ENCODE peak calls at places on chromosomes 6 and 20, in five cellular contexts. I, Y, E, V and D are unnamed samples.

GRCh38 chr20:54525906-54526596 is 50.7 kb downstream of the DOK5 start:
- DNase-seq in Y (peak; percentile 39), V (no peak), E (no peak), I (peak; percentile 9), D (peak; percentile 16)

GRCh38 chr6:20916081-20916480 is 381.8 kb downstream of the CDKAL1 start:
- DNase-seq in Y (peak; percentile 31), E (no peak), I (no peak), V (peak; percentile 78), D (peak; percentile 31)

GRCh38 chr6:80742481-80742880 is 636.0 kb downstream of the BCKDHB start:
- DNase-seq in V (peak; percentile 52), E (peak; percentile 35), Y (peak; percentile 33), I (peak; percentile 38), D (peak; percentile 39)

GRCh38 chr6:166588691-166589333 is 2.3 kb upstream of the RAMACL start:
- DNase-seq in V (peak; percentile 67), Y (no peak), I (no peak), E (no peak), D (peak; percentile 84)

GRCh38 chr6:34273242-34273805 is 24.5 kb upstream of the SMIM29 start:
- DNase-seq in I (no peak), Y (peak; percentile 95), E (no peak), V (no peak), D (peak; percentile 6)

GRCh38 chr6:170111141-170111664 is 179.7 kb downstream of the DLL1 start:
- DNase-seq in E (no peak), Y (no peak), I (no peak), V (no peak), D (no peak)

GRCh38 chr20:9068232-9068781 is 580 bp upstream of the PLCB4 start:
- DNase-seq in E (no peak), V (peak; percentile 65), I (peak; percentile 89), Y (peak; percentile 56), D (peak; percentile 17)

GRCh38 chr20:51529027-51529749 is 13.3 kb downstream of the NFATC2 start:
- DNase-seq in I (no peak), Y (peak; percentile 30), V (peak; percentile 13), E (no peak), D (peak; percentile 48)

GRCh38 chr6:31304683-31305082 is 32.8 kb upstream of the HLA-C start:
- DNase-seq in V (peak; percentile 2), Y (no peak), I (no peak), E (no peak), D (no peak)

GRCh38 chr6:90025418-90026089 is 131.3 kb downstream of the GJA10 start:
- DNase-seq in Y (no peak), I (no peak), E (peak; percentile 3), V (peak; percentile 93), D (peak; percentile 92)

GRCh38 chr20:14712302-14712739 is 374.9 kb upstream of the FLRT3 start:
- DNase-seq in V (peak; percentile 41), E (no peak), I (peak; percentile 41), Y (no peak), D (peak; percentile 81)

GRCh38 chr6:123802697-123803455 is 789 bp upstream of the NKAIN2 start:
- DNase-seq in Y (peak; percentile 80), E (peak; percentile 22), I (peak; percentile 91), V (peak; percentile 79), D (peak; percentile 55)

GRCh38 chr6:125812394-125813231 is 21.9 kb downstream of the NCOA7 start:
- DNase-seq in V (peak; percentile 92), E (no peak), I (no peak), Y (peak; percentile 98), D (peak; percentile 99)

GRCh38 chr6:137229075-137229759 is 10.0 kb upstream of the IFNGR1 start:
- DNase-seq in V (no peak), Y (no peak), I (no peak), E (no peak), D (no peak)

GRCh38 chr20:45752747-45753146 is 30.6 kb downstream of the SPINT4 start:
- DNase-seq in V (peak; percentile 45), E (no peak), I (no peak), Y (no peak), D (peak; percentile 50)

GRCh38 chr20:343107-343506 is 3.8 kb upstream of the NRSN2 start:
- DNase-seq in E (no peak), V (no peak), I (no peak), Y (no peak), D (no peak)

GRCh38 chr20:59217162-59217561 is 53.5 kb downstream of the ZNF831 start:
- DNase-seq in I (no peak), Y (no peak), V (no peak), E (no peak), D (no peak)

GRCh38 chr20:49925901-49926454 is 10.2 kb upstream of the RNF114 start:
- DNase-seq in I (no peak), E (no peak), Y (no peak), V (peak; percentile 14), D (no peak)

GRCh38 chr20:53677447-53678314 is 84.0 kb upstream of the ZNF217 start:
- DNase-seq in Y (peak; percentile 49), E (no peak), I (peak; percentile 39), V (peak; percentile 24), D (peak; percentile 49)

GRCh38 chr20:22438926-22439325 is 145.4 kb downstream of the FOXA2 start:
- DNase-seq in I (peak; percentile 28), V (peak; percentile 2), E (peak; percentile 4), Y (no peak), D (no peak)

GRCh38 chr6:137102851-137103492 is 58.2 kb upstream of the IL20RA start:
- DNase-seq in E (no peak), I (no peak), Y (no peak), V (no peak), D (no peak)

GRCh38 chr6:7086488-7086887 is 21.3 kb upstream of the RREB1 start:
- DNase-seq in I (no peak), Y (peak; percentile 57), V (peak; percentile 61), E (no peak), D (no peak)
- H3K4me3 ChIP-seq in I (no peak overlapping the region), Y (peak overlapping the region; percentile 90), V (peak overlapping the region; percentile 77), E (no peak overlapping the region), D (peak overlapping the region; percentile 40)

GRCh38 chr20:47546184-47547033 is 44.7 kb downstream of the NCOA3 start:
- DNase-seq in V (peak; percentile 79), Y (peak; percentile 63), I (no peak), E (no peak), D (peak; percentile 95)
- H3K79me2 ChIP-seq in V (peaks cover 93% of the 10 kb centered on the region), Y (peaks cover 66% of the 10 kb centered on the region), I (peaks cover 100% of the 10 kb centered on the region), E (peaks cover 48% of the 10 kb centered on the region), D (peaks cover 79% of the 10 kb centered on the region)

GRCh38 chr20:19975901-19976300 is 41.3 kb upstream of the NAA20 start:
- DNase-seq in Y (no peak), V (peak; percentile 58), E (no peak), I (no peak), D (peak; percentile 36)

GRCh38 chr20:19975436-19975799 is 41.7 kb upstream of the NAA20 start:
- DNase-seq in Y (no peak), V (peak; percentile 66), I (no peak), E (no peak), D (peak; percentile 61)

GRCh38 chr20:19978511-19979210 is 38.5 kb upstream of the NAA20 start:
- DNase-seq in I (no peak), V (no peak), Y (no peak), E (no peak), D (no peak)

GRCh38 chr20:19976595-19977372 is 40.4 kb upstream of the NAA20 start:
- DNase-seq in I (peak; percentile 60), V (peak; percentile 91), E (peak; percentile 63), Y (peak; percentile 49), D (peak; percentile 90)

GRCh38 chr20:19977373-19977770 is 39.8 kb upstream of the NAA20 start:
- DNase-seq in E (no peak), Y (no peak), I (no peak), V (peak; percentile 66), D (peak; percentile 69)
- H3K4me3 ChIP-seq in E (peak overlapping the region; percentile 41), Y (no peak overlapping the region), I (no peak overlapping the region), V (peak overlapping the region; percentile 95), D (peak overlapping the region; percentile 94)

GRCh38 chr20:31678389-31679356 is 41.0 kb downstream of the COX4I2 start:
- DNase-seq in Y (no peak), E (no peak), V (no peak), I (peak; percentile 54), D (peak; percentile 64)

GRCh38 chr20:31675828-31676533 is 38.3 kb downstream of the COX4I2 start:
- DNase-seq in E (no peak), I (no peak), Y (peak; percentile 57), V (peak; percentile 20), D (peak; percentile 37)

GRCh38 chr20:31676534-31677030 is 38.9 kb downstream of the COX4I2 start:
- DNase-seq in Y (no peak), E (no peak), I (no peak), V (no peak), D (no peak)

GRCh38 chr20:31679357-31680285 is 41.9 kb downstream of the COX4I2 start:
- DNase-seq in Y (no peak), I (no peak), E (no peak), V (no peak), D (no peak)

DNA sequence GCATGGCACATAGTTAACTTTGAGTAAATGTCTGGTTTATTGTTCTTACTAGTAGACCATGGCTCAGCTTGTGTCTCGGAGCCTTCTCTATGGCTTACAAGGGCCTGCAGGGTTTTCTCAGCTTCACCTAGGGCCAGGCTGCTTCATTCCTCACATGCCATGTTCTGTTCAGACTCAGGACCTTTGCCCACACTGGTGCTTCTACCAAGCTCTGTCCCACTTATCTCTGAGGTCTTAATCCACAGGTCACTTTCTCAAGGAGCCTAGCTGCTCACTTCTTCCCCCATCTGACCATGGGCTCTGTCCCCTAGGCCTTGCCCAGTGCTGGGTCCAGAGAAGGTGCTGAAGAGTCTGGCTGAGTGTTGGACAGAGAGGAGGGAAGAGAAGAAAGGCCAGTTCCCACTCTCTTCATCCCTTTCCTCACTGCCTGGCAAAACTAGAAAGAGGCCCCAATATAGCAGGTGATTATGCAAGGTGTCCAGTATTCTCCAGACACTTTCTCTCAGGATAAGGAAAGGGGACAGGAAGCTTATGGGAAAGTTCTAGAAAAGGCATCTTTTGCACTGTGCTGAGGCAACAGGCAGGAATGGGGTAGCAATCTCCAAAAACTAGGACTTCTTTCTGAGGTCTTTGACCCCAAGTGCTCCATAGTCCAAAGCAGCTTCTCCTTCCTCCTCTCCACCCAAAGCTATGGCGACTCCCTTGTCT is 40.0 kb downstream of the COX4I2 start:
- DNase-seq in Y (no peak), V (no peak), E (no peak), I (no peak), D (no peak)
- H3K79me2 ChIP-seq in Y (peaks cover 78% of the 10 kb centered on the region), V (peaks cover 100% of the 10 kb centered on the region), E (peaks cover 99% of the 10 kb centered on the region), I (peaks cover 33% of the 10 kb centered on the region), D (peaks cover 93% of the 10 kb centered on the region)

GRCh38 chr6:154488276-154488627 is 22.2 kb downstream of the CNKSR3 start:
- DNase-seq in E (no peak), V (peak; percentile 60), I (no peak), Y (no peak), D (peak; percentile 39)

GRCh38 chr6:154487367-154488275 is 22.9 kb downstream of the CNKSR3 start:
- DNase-seq in E (no peak), V (no peak), I (no peak), Y (no peak), D (peak; percentile 26)

GRCh38 chr6:154482858-154483257 is 27.6 kb downstream of the CNKSR3 start:
- DNase-seq in Y (peak; percentile 95), V (no peak), I (no peak), E (no peak), D (no peak)

GRCh38 chr6:154488802-154489437 is 21.6 kb downstream of the CNKSR3 start:
- DNase-seq in I (no peak), V (peak; percentile 81), E (peak; percentile 44), Y (no peak), D (peak; percentile 83)

GRCh38 chr6:154485784-154486183 is 24.7 kb downstream of the CNKSR3 start:
- DNase-seq in Y (no peak), I (no peak), E (no peak), V (no peak), D (no peak)
- H3K4me3 ChIP-seq in Y (no peak overlapping the region), I (no peak overlapping the region), E (no peak overlapping the region), V (no peak overlapping the region), D (no peak overlapping the region)

GRCh38 chr20:15857131-15857784 is 716.0 kb downstream of the KIF16B start:
- DNase-seq in V (no peak), Y (no peak), E (no peak), I (no peak), D (no peak)
- H3K79me2 ChIP-seq in V (no peaks in the 10 kb centered on the region), Y (no peaks in the 10 kb centered on the region), E (no peaks in the 10 kb centered on the region), I (no peaks in the 10 kb centered on the region), D (no peaks in the 10 kb centered on the region)